ENCODE peak calls at places on chromosomes 11 and 22, in seven cellular contexts. Y, I, R, M, K, O and Z are unnamed samples.

GRCh38 chr22:40176921-40177737 is 596 bp upstream of the TNRC6B start:
- DNase-seq in Y (peak; percentile 50), I (peak; percentile 61), M (no peak), K (peak; percentile 72), O (peak; percentile 89), R (no peak), Z (peak; percentile 69)

GRCh38 chr11:125091247-125091876 is 20.1 kb downstream of the TMEM218 start:
- DNase-seq in I (no peak), Y (no peak), R (peak; percentile 91), M (no peak), K (no peak), O (no peak), Z (peak; percentile 76)

GRCh38 chr22:27879923-27880322 is 39.1 kb downstream of the PITPNB start:
- DNase-seq in R (peak; percentile 49), M (no peak), I (no peak), Y (no peak), K (no peak), O (no peak), Z (peak; percentile 49)

GRCh38 chr11:129538323-129538722 is 162.7 kb downstream of the BARX2 start:
- DNase-seq in K (no peak), I (no peak), M (no peak), Y (no peak), O (no peak), R (no peak), Z (no peak)

GRCh38 chr22:30557243-30557642 is 10.7 kb upstream of the SEC14L6 start:
- DNase-seq in K (no peak), Y (no peak), M (no peak), R (peak; percentile 84), I (no peak), O (no peak), Z (no peak)

GRCh38 chr11:61616443-61616842 is 35.6 kb upstream of the SYT7 start:
- DNase-seq in K (no peak), O (no peak), I (no peak), Y (no peak), R (no peak), M (no peak), Z (no peak)

GRCh38 chr11:67351275-67352005 is 1.9 kb downstream of the POLD4 start:
- DNase-seq in I (peak; percentile 49), Y (no peak), O (peak; percentile 72), M (no peak), R (peak; percentile 92), K (peak; percentile 89), Z (peak; percentile 70)

GRCh38 chr11:80379620-80380278 is 938.9 kb upstream of the TENM4 start:
- DNase-seq in Y (no peak), O (no peak), K (no peak), R (no peak), I (no peak), M (no peak), Z (peak; percentile 61)

GRCh38 chr22:49022816-49023160 is 804.9 kb downstream of the BRD1 start:
- DNase-seq in I (no peak), Y (no peak), M (no peak), K (no peak), R (no peak), O (no peak), Z (no peak)

GRCh38 chr11:110891411-110891810 is 179.2 kb upstream of the ARHGAP20 start:
- DNase-seq in K (no peak), I (no peak), R (no peak), O (no peak), M (no peak), Y (no peak), Z (no peak)

GRCh38 chr11:118691926-118692830 is 12.7 kb upstream of the TREH start:
- DNase-seq in M (no peak), Y (peak; percentile 28), I (peak; percentile 40), K (no peak), O (peak; percentile 63), R (peak; percentile 54), Z (no peak)

GRCh38 chr11:132114185-132114584 is 743.8 kb downstream of the NTM start:
- DNase-seq in M (no peak), K (no peak), O (peak; percentile 10), R (peak; percentile 65), Y (no peak), I (no peak), Z (no peak)

GRCh38 chr22:45242778-45243191 is 2.1 kb upstream of the KIAA0930 start:
- DNase-seq in O (peak; percentile 40), R (peak; percentile 63), I (no peak), M (no peak), K (peak; percentile 34), Y (no peak), Z (no peak)

GRCh38 chr11:70315726-70316125 is 45.2 kb downstream of the PPFIA1 start:
- DNase-seq in Y (no peak), I (no peak), O (no peak), M (no peak), R (no peak), K (no peak), Z (no peak)

GRCh38 chr11:70952171-70952570 is 300.2 kb downstream of the SHANK2 start:
- DNase-seq in O (no peak), K (no peak), I (no peak), Y (no peak), R (no peak), M (no peak), Z (no peak)

GRCh38 chr11:94025695-94026394 is 4.7 kb downstream of the HEPHL1 start:
- DNase-seq in O (no peak), Y (no peak), I (no peak), R (no peak), K (no peak), M (no peak), Z (no peak)

GRCh38 chr11:7046474-7046873 is 26.2 kb downstream of the NLRP14 start:
- DNase-seq in K (no peak), O (no peak), Y (no peak), R (no peak), I (no peak), M (no peak), Z (no peak)

GRCh38 chr11:78256962-78257361 is 68.2 kb downstream of the USP35 start:
- DNase-seq in Y (no peak), O (no peak), M (no peak), K (peak; percentile 82), R (no peak), I (no peak), Z (no peak)